ENCODE peak calls at places on chromosomes 11 and 22, in five cellular contexts. One of them, this sample, is unnamed.

GRCh38 chr11:68406318-68407313 is 53.9 kb upstream of the PPP6R3 start:
- DNase-seq in K562: no peak
- DNase-seq in H1: no peak
- DNase-seq in HepG2: peak; percentile 38
- DNase-seq in GM12878: no peak
- DNase-seq in this sample: no peak

GRCh38 chr11:57310630-57311086 is 14.1 kb downstream of the TNKS1BP1 start:
- DNase-seq in K562: no peak
- DNase-seq in GM12878: no peak
- DNase-seq in H1: no peak
- DNase-seq in HepG2: peak; percentile 78
- DNase-seq in this sample: no peak

GRCh38 chr11:133694701-133695100 is 150.6 kb downstream of the SPATA19 start:
- DNase-seq in K562: no peak
- DNase-seq in GM12878: no peak
- DNase-seq in H1: no peak
- DNase-seq in HepG2: no peak
- DNase-seq in this sample: no peak

GRCh38 chr22:48536691-48537591 is 1290.7 kb downstream of the BRD1 start:
- DNase-seq in H1: no peak
- DNase-seq in K562: no peak
- DNase-seq in HepG2: no peak
- DNase-seq in GM12878: no peak
- DNase-seq in this sample: no peak

GRCh38 chr22:43377486-43377995 is 34.3 kb upstream of the MPPED1 start:
- DNase-seq in H1: no peak
- DNase-seq in HepG2: no peak
- DNase-seq in K562: no peak
- DNase-seq in GM12878: no peak
- DNase-seq in this sample: no peak

GRCh38 chr11:46309669-46310288 is 32.3 kb downstream of the CREB3L1 start:
- DNase-seq in GM12878: no peak
- DNase-seq in K562: peak; percentile 81
- DNase-seq in H1: no peak
- DNase-seq in HepG2: no peak
- DNase-seq in this sample: no peak

GRCh38 chr11:99370557-99371200 is 349.9 kb downstream of the CNTN5 start:
- DNase-seq in HepG2: no peak
- DNase-seq in GM12878: no peak
- DNase-seq in K562: no peak
- DNase-seq in H1: no peak
- DNase-seq in this sample: peak; percentile 36

GRCh38 chr11:61507962-61508824 is at the start of gene LRRC10B:
- DNase-seq in K562: peak; percentile 84
- DNase-seq in HepG2: no peak
- DNase-seq in GM12878: no peak
- DNase-seq in H1: no peak
- DNase-seq in this sample: peak; percentile 95

GRCh38 chr11:121368504-121368903 is 75.9 kb downstream of the SC5D start:
- DNase-seq in HepG2: no peak
- DNase-seq in H1: no peak
- DNase-seq in K562: no peak
- DNase-seq in GM12878: peak; percentile 45
- DNase-seq in this sample: no peak

GRCh38 chr22:31661851-31662667 is at the start of gene PISD:
- DNase-seq in H1: peak; percentile 92
- DNase-seq in K562: peak; percentile 95
- DNase-seq in GM12878: peak; percentile 89
- DNase-seq in HepG2: peak; percentile 92
- DNase-seq in this sample: peak; percentile 98

DNA sequence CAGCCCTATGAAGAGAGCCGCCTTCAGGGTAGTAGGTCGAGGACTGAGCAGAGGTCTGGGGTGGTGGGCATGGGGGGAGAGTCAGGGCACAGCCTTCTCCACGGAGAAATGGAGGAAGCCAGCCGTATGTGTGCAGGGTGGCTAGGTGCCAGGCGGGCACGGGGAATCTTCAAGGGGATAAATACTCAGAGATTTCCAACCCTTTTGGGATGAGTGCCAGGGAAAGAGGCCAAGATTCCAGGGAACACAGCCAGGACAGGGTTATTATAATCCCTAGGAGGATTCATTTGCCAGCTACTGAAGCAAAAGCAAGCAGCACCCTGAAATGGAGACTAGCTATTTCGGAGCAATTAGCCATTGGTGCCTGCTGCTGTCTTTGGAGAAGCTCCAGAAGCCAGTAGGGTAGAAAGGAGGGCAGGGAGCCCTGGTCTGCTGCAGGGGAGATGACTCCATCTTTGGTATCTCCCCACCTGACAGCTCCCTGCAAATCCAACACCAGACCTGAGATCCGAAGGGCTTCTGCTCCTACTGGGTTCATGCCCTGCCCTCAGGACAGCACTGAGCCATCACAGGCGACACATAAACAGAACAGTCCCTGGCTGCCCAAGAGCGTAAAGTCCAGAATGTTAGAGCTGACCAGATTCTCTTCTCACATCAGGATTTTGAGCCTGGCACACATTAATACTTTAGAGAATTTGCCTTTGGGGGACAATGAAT is 174.5 kb upstream of the NTM start:
- DNase-seq in H1: no peak
- DNase-seq in GM12878: no peak
- DNase-seq in HepG2: no peak
- DNase-seq in K562: no peak
- DNase-seq in this sample: no peak
- H3K4me3 ChIP-seq in H1: no peak overlapping the region
- H3K4me3 ChIP-seq in GM12878: no peak overlapping the region
- H3K4me3 ChIP-seq in HepG2: no peak overlapping the region
- H3K4me3 ChIP-seq in K562: no peak overlapping the region
- H3K4me3 ChIP-seq in this sample: no peak overlapping the region

GRCh38 chr11:34626393-34626792 is 5.5 kb downstream of the EHF start:
- DNase-seq in GM12878: no peak
- DNase-seq in H1: no peak
- DNase-seq in HepG2: no peak
- DNase-seq in K562: no peak
- DNase-seq in this sample: no peak

GRCh38 chr11:34621876-34622275 is 983 bp downstream of the EHF start:
- DNase-seq in K562: no peak
- DNase-seq in GM12878: no peak
- DNase-seq in HepG2: peak; percentile 30
- DNase-seq in H1: no peak
- DNase-seq in this sample: no peak

GRCh38 chr11:34625576-34625975 is 4.7 kb downstream of the EHF start:
- DNase-seq in GM12878: no peak
- DNase-seq in H1: no peak
- DNase-seq in HepG2: no peak
- DNase-seq in K562: no peak
- DNase-seq in this sample: no peak

GRCh38 chr11:34623463-34623862 is 2.6 kb downstream of the EHF start:
- DNase-seq in HepG2: no peak
- DNase-seq in K562: no peak
- DNase-seq in GM12878: no peak
- DNase-seq in H1: no peak
- DNase-seq in this sample: no peak

GRCh38 chr11:34624069-34624468 is 3.2 kb downstream of the EHF start:
- DNase-seq in H1: no peak
- DNase-seq in GM12878: peak; percentile 38
- DNase-seq in HepG2: no peak
- DNase-seq in K562: no peak
- DNase-seq in this sample: no peak
- TF ChIP-seq CREB1 in H1: no peak
- TF ChIP-seq CREB1 in GM12878: no peak
- TF ChIP-seq CREB1 in HepG2: no peak
- TF ChIP-seq CREB1 in K562: no peak
- TF ChIP-seq CREB1 in this sample: no peak

GRCh38 chr11:34682822-34683221 is 61.9 kb downstream of the EHF start:
- DNase-seq in HepG2: no peak
- DNase-seq in K562: no peak
- DNase-seq in H1: no peak
- DNase-seq in GM12878: no peak
- DNase-seq in this sample: peak; percentile 62

GRCh38 chr11:34680918-34681554 is 60.1 kb downstream of the EHF start:
- DNase-seq in K562: no peak
- DNase-seq in GM12878: no peak
- DNase-seq in H1: peak; percentile 5
- DNase-seq in HepG2: peak; percentile 53
- DNase-seq in this sample: peak; percentile 16

GRCh38 chr11:34676227-34676626 is 55.3 kb downstream of the EHF start:
- DNase-seq in HepG2: no peak
- DNase-seq in GM12878: no peak
- DNase-seq in H1: no peak
- DNase-seq in K562: no peak
- DNase-seq in this sample: no peak

GRCh38 chr11:34679681-34680080 is 58.8 kb downstream of the EHF start:
- DNase-seq in H1: no peak
- DNase-seq in K562: no peak
- DNase-seq in HepG2: no peak
- DNase-seq in GM12878: no peak
- DNase-seq in this sample: no peak

DNA sequence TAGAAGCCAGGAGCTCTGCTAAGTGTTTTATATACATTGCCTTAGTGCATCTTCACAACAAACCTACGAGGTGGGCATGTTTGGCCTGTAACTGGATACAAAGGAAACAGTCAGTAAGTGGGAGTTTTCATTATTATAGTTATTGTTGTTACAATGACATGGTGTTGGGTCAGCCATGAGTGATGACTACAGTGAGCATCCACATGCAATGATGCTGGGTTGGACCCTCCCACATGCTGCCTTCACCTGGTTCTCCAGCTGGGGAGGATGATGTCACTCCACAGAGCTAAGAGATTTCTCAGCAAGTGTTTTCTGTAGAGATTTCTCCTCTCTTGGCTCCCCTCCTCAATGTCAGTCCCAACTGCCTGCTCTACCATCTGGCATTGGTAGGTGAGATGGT is 59.3 kb downstream of the EHF start:
- DNase-seq in H1: no peak
- DNase-seq in K562: no peak
- DNase-seq in HepG2: no peak
- DNase-seq in GM12878: no peak
- DNase-seq in this sample: no peak
- H3K4me1 ChIP-seq in H1: peaks cover 3% of the 10 kb centered on the region
- H3K4me1 ChIP-seq in K562: no peaks in the 10 kb centered on the region
- H3K4me1 ChIP-seq in HepG2: peaks cover 24% of the 10 kb centered on the region
- H3K4me1 ChIP-seq in GM12878: no peaks in the 10 kb centered on the region
- H3K4me1 ChIP-seq in this sample: peaks cover 11% of the 10 kb centered on the region

DNA sequence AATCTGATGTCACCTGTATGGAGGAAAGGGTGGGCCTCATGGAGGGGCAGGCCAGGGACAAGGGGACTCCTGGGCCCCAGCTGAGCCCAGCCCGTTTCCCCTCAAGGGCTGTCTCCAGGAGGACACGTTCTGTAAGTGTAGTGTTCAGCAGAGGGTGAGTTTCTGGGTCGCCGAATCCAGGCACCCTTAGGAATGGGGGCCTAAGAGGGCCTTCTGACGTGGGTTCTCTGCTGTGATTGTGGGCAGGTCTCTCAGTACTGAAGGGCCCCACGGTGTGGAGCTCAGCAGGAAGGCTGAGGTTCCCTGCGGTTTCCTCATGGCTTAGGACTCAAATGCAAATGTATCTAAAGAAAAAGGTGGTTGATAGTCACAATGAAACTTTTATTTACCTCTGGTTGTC is 6.5 kb downstream of the PTDSS2 start:
- DNase-seq in H1: no peak
- DNase-seq in HepG2: no peak
- DNase-seq in K562: no peak
- DNase-seq in GM12878: no peak
- DNase-seq in this sample: no peak
- H3K4me3 ChIP-seq in H1: no peak overlapping the region
- H3K4me3 ChIP-seq in HepG2: no peak overlapping the region
- H3K4me3 ChIP-seq in K562: no peak overlapping the region
- H3K4me3 ChIP-seq in GM12878: peak overlapping the region; percentile 54
- H3K4me3 ChIP-seq in this sample: no peak overlapping the region

This sample was measured in GM23338.